ENCODE peak calls at places on chromosome 11, in four cellular contexts. One of them, this sample, is unnamed.

GRCh38 chr11:11937433-11937832 is 71.0 kb downstream of the DKK3 start:
- DNase-seq in body of pancreas: no peak
- DNase-seq in psoas muscle: no peak
- DNase-seq in nephron progenitor cell: no peak
- DNase-seq in this sample: no peak

GRCh38 chr11:92980291-92980690 is 10.8 kb downstream of the MTNR1B start:
- DNase-seq in body of pancreas: no peak
- DNase-seq in nephron progenitor cell: no peak
- DNase-seq in psoas muscle: no peak
- DNase-seq in this sample: no peak

GRCh38 chr11:68759991-68760390 is 8.7 kb upstream of the TESMIN start:
- DNase-seq in nephron progenitor cell: no peak
- DNase-seq in body of pancreas: no peak
- DNase-seq in psoas muscle: no peak
- DNase-seq in this sample: no peak

GRCh38 chr11:94754335-94754734 is 13.8 kb upstream of the AMOTL1 start:
- DNase-seq in psoas muscle: no peak
- DNase-seq in body of pancreas: no peak
- DNase-seq in nephron progenitor cell: no peak
- DNase-seq in this sample: no peak

GRCh38 chr11:69567951-69568808 is 72.8 kb upstream of the CCND1 start:
- DNase-seq in psoas muscle: no peak
- DNase-seq in body of pancreas: no peak
- DNase-seq in nephron progenitor cell: no peak
- DNase-seq in this sample: no peak

GRCh38 chr11:8330416-8330815 is 66.7 kb upstream of the LMO1 start:
- DNase-seq in psoas muscle: peak; percentile 36
- DNase-seq in nephron progenitor cell: no peak
- DNase-seq in body of pancreas: no peak
- DNase-seq in this sample: no peak

GRCh38 chr11:65981101-65981740 is 19.7 kb downstream of the SART1 start:
- DNase-seq in psoas muscle: no peak
- DNase-seq in nephron progenitor cell: no peak
- DNase-seq in body of pancreas: no peak
- DNase-seq in this sample: no peak

GRCh38 chr11:69374110-69374981 is 80.4 kb downstream of the MYEOV start:
- DNase-seq in body of pancreas: peak; percentile 8
- DNase-seq in psoas muscle: peak; percentile 32
- DNase-seq in nephron progenitor cell: no peak
- DNase-seq in this sample: peak; percentile 23

GRCh38 chr11:131375421-131375820 is 5.0 kb downstream of the NTM start:
- DNase-seq in body of pancreas: no peak
- DNase-seq in psoas muscle: no peak
- DNase-seq in nephron progenitor cell: no peak
- DNase-seq in this sample: no peak

GRCh38 chr11:102560555-102561011 is 30.0 kb upstream of the MMP7 start:
- DNase-seq in body of pancreas: no peak
- DNase-seq in nephron progenitor cell: no peak
- DNase-seq in psoas muscle: no peak
- DNase-seq in this sample: no peak

GRCh38 chr11:27528711-27529110 is 22.1 kb upstream of the LIN7C start:
- DNase-seq in psoas muscle: no peak
- DNase-seq in body of pancreas: no peak
- DNase-seq in nephron progenitor cell: no peak
- DNase-seq in this sample: no peak
- TF ChIP-seq CTCF in psoas muscle: no peak
- TF ChIP-seq CTCF in body of pancreas: no peak
- TF ChIP-seq CTCF in nephron progenitor cell: no peak
- TF ChIP-seq CTCF in this sample: no peak

GRCh38 chr11:6474806-6475500 is 1.2 kb upstream of the TRIM3 start:
- DNase-seq in body of pancreas: no peak
- DNase-seq in nephron progenitor cell: no peak
- DNase-seq in psoas muscle: no peak
- DNase-seq in this sample: no peak

GRCh38 chr11:6476571-6476970 is 2.8 kb upstream of the TRIM3 start:
- DNase-seq in psoas muscle: no peak
- DNase-seq in nephron progenitor cell: no peak
- DNase-seq in body of pancreas: no peak
- DNase-seq in this sample: no peak

GRCh38 chr11:6474423-6474792 is 667 bp upstream of the TRIM3 start:
- DNase-seq in psoas muscle: no peak
- DNase-seq in body of pancreas: no peak
- DNase-seq in nephron progenitor cell: no peak
- DNase-seq in this sample: no peak

GRCh38 chr11:6473481-6474422 is at the start of gene TRIM3:
- DNase-seq in psoas muscle: peak; percentile 97
- DNase-seq in body of pancreas: peak; percentile 95
- DNase-seq in nephron progenitor cell: peak; percentile 97
- DNase-seq in this sample: peak; percentile 91

GRCh38 chr11:6475936-6476335 is 2.2 kb upstream of the TRIM3 start:
- DNase-seq in nephron progenitor cell: no peak
- DNase-seq in psoas muscle: no peak
- DNase-seq in body of pancreas: peak; percentile 72
- DNase-seq in this sample: no peak
- TF ChIP-seq CTCF in nephron progenitor cell: no peak
- TF ChIP-seq CTCF in psoas muscle: no peak
- TF ChIP-seq CTCF in body of pancreas: peak; percentile 29
- TF ChIP-seq CTCF in this sample: no peak

GRCh38 chr11:96179905-96180304 is 163.1 kb downstream of the MAML2 start:
- DNase-seq in nephron progenitor cell: no peak
- DNase-seq in body of pancreas: no peak
- DNase-seq in psoas muscle: no peak
- DNase-seq in this sample: no peak
- TF ChIP-seq CTCF in nephron progenitor cell: no peak
- TF ChIP-seq CTCF in body of pancreas: no peak
- TF ChIP-seq CTCF in psoas muscle: no peak
- TF ChIP-seq CTCF in this sample: no peak

GRCh38 chr11:27076121-27076589 is 35.5 kb downstream of the BBOX1 start:
- DNase-seq in body of pancreas: no peak
- DNase-seq in nephron progenitor cell: no peak
- DNase-seq in psoas muscle: no peak
- DNase-seq in this sample: no peak
- TF ChIP-seq CTCF in body of pancreas: no peak
- TF ChIP-seq CTCF in nephron progenitor cell: no peak
- TF ChIP-seq CTCF in psoas muscle: no peak
- TF ChIP-seq CTCF in this sample: no peak

DNA sequence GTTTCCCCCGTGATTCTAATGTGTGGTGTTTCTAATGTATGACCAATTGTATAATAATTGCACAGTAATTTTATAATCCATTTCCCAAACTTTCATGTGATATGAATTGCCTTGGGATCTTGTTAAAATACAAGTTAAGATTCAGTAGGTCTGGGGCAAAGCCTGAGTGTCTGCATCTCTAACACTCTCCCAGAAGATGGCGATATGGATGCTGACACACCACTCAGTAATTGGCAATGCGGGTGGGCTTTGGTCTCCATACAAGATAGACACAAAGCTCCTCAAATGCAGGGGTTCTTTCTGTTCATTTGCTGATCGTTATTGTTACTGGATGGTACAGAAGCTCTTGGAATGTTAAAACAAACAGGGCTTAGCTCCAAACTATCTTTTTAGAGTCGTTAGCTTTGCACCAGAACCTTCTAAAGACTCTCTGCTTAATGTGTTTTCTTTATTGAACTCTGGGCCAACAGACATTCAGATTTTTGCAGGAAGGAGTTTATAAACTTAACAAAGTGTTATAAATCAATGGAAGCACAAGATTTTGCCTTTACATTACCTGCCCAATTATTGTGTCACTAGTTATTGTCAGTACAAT is 45.4 kb upstream of the ANO3 start:
- DNase-seq in nephron progenitor cell: peak; percentile 49
- DNase-seq in psoas muscle: no peak
- DNase-seq in body of pancreas: no peak
- DNase-seq in this sample: peak; percentile 18
- TF ChIP-seq CTCF in nephron progenitor cell: peak; percentile 50
- TF ChIP-seq CTCF in psoas muscle: no peak
- TF ChIP-seq CTCF in body of pancreas: no peak
- TF ChIP-seq CTCF in this sample: no peak

GRCh38 chr11:30125461-30125860 is 105.4 kb upstream of the FSHB start:
- DNase-seq in psoas muscle: no peak
- DNase-seq in nephron progenitor cell: no peak
- DNase-seq in body of pancreas: no peak
- DNase-seq in this sample: no peak

GRCh38 chr11:30120045-30120589 is 103.3 kb upstream of the KCNA4 start:
- DNase-seq in nephron progenitor cell: no peak
- DNase-seq in body of pancreas: no peak
- DNase-seq in psoas muscle: no peak
- DNase-seq in this sample: no peak
- TF ChIP-seq CTCF in nephron progenitor cell: no peak
- TF ChIP-seq CTCF in body of pancreas: no peak
- TF ChIP-seq CTCF in psoas muscle: no peak
- TF ChIP-seq CTCF in this sample: no peak

DNA sequence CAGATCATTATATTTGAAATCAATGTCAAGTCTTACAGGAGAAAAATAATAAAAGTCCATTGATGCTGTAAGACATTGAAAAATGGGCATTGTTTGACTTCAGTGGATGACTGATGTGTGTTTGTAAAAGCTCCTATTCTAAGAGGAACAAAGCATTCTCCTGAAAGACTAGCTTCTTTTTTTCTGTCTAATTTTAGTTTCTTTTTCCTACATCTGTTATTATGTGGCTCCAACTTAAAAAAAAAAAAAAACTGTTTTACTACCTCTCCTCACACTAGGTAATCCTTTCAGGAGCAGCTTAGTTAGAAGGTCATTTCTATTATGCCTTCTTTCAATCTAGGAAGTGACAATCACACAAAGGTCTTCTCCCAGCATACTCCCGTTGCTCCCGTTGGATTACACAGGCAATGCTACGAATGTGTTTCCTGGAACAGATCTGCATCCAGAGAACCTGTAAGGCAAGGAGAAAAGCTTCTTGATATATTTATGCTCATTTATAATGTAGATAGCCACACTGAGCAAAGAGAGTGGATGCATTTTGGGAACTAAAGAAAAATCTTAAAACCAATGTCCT is 595.1 kb upstream of the CCDC179 start:
- DNase-seq in psoas muscle: no peak
- DNase-seq in nephron progenitor cell: no peak
- DNase-seq in body of pancreas: no peak
- DNase-seq in this sample: no peak
- TF ChIP-seq CTCF in psoas muscle: no peak
- TF ChIP-seq CTCF in nephron progenitor cell: no peak
- TF ChIP-seq CTCF in body of pancreas: no peak
- TF ChIP-seq CTCF in this sample: no peak

GRCh38 chr11:47980907-47981621 is 705 bp downstream of the PTPRJ start:
- DNase-seq in body of pancreas: peak; percentile 59
- DNase-seq in psoas muscle: peak; percentile 72
- DNase-seq in nephron progenitor cell: peak; percentile 74
- DNase-seq in this sample: peak; percentile 60
- TF ChIP-seq CTCF in body of pancreas: peak; percentile 17
- TF ChIP-seq CTCF in psoas muscle: peak; percentile 19
- TF ChIP-seq CTCF in nephron progenitor cell: no peak
- TF ChIP-seq CTCF in this sample: no peak